ENCODE peak calls at places on chromosomes 12 and 14, in five cellular contexts. One of them, this sample, is unnamed.

GRCh38 chr14:72049462-72049861 is 117.2 kb downstream of the RGS6 start:
- DNase-seq in NCI-H1105: no peak
- DNase-seq in omental fat pad: no peak
- DNase-seq in T-helper 1 cell: no peak
- DNase-seq in glutamatergic neuron: no peak
- DNase-seq in this sample: no peak

GRCh38 chr12:122393822-122394221 is 28.6 kb downstream of the CLIP1 start:
- DNase-seq in omental fat pad: no peak
- DNase-seq in NCI-H1105: no peak
- DNase-seq in glutamatergic neuron: no peak
- DNase-seq in T-helper 1 cell: no peak
- DNase-seq in this sample: no peak

GRCh38 chr12:109880938-109881337 is 597 bp upstream of the GLTP start:
- DNase-seq in NCI-H1105: no peak
- DNase-seq in omental fat pad: no peak
- DNase-seq in glutamatergic neuron: no peak
- DNase-seq in T-helper 1 cell: no peak
- DNase-seq in this sample: no peak

GRCh38 chr14:103123128-103123633 is at the start of gene TNFAIP2:
- DNase-seq in NCI-H1105: no peak
- DNase-seq in glutamatergic neuron: no peak
- DNase-seq in omental fat pad: no peak
- DNase-seq in T-helper 1 cell: no peak
- DNase-seq in this sample: no peak

GRCh38 chr12:54721312-54721711 is 73.1 kb upstream of the DCD start:
- DNase-seq in T-helper 1 cell: no peak
- DNase-seq in glutamatergic neuron: no peak
- DNase-seq in NCI-H1105: no peak
- DNase-seq in omental fat pad: no peak
- DNase-seq in this sample: no peak

GRCh38 chr14:52020866-52021717 is 31.7 kb downstream of the RTRAF start:
- DNase-seq in omental fat pad: no peak
- DNase-seq in T-helper 1 cell: no peak
- DNase-seq in NCI-H1105: no peak
- DNase-seq in glutamatergic neuron: no peak
- DNase-seq in this sample: no peak

GRCh38 chr14:44970907-44971306 is 8.9 kb downstream of the TOGARAM1 start:
- DNase-seq in glutamatergic neuron: no peak
- DNase-seq in T-helper 1 cell: no peak
- DNase-seq in omental fat pad: no peak
- DNase-seq in NCI-H1105: no peak
- DNase-seq in this sample: no peak

GRCh38 chr12:109983432-109984142 is 12.6 kb downstream of the GIT2 start:
- DNase-seq in T-helper 1 cell: no peak
- DNase-seq in omental fat pad: no peak
- DNase-seq in glutamatergic neuron: no peak
- DNase-seq in NCI-H1105: no peak
- DNase-seq in this sample: no peak

GRCh38 chr12:124506145-124506831 is 61.1 kb downstream of the NCOR2 start:
- DNase-seq in glutamatergic neuron: peak
- DNase-seq in NCI-H1105: no peak
- DNase-seq in omental fat pad: peak
- DNase-seq in T-helper 1 cell: no peak
- DNase-seq in this sample: no peak

GRCh38 chr14:52356025-52356424 is 41.9 kb downstream of the PTGER2 start:
- DNase-seq in glutamatergic neuron: no peak
- DNase-seq in NCI-H1105: peak
- DNase-seq in omental fat pad: no peak
- DNase-seq in T-helper 1 cell: no peak
- DNase-seq in this sample: no peak

GRCh38 chr12:111426341-111427185 is 20.8 kb downstream of the SH2B3 start:
- DNase-seq in T-helper 1 cell: no peak
- DNase-seq in glutamatergic neuron: no peak
- DNase-seq in NCI-H1105: no peak
- DNase-seq in omental fat pad: no peak
- DNase-seq in this sample: no peak

GRCh38 chr12:105100207-105100985 is 7.1 kb upstream of the WASHC4 start:
- DNase-seq in glutamatergic neuron: no peak
- DNase-seq in NCI-H1105: no peak
- DNase-seq in T-helper 1 cell: no peak
- DNase-seq in omental fat pad: no peak
- DNase-seq in this sample: no peak

GRCh38 chr12:12336049-12336411 is 14.0 kb downstream of the MANSC1 start:
- DNase-seq in NCI-H1105: no peak
- DNase-seq in glutamatergic neuron: no peak
- DNase-seq in omental fat pad: no peak
- DNase-seq in T-helper 1 cell: no peak
- DNase-seq in this sample: no peak

GRCh38 chr12:67720383-67720856 is 71.9 kb downstream of the DYRK2 start:
- DNase-seq in glutamatergic neuron: no peak
- DNase-seq in omental fat pad: no peak
- DNase-seq in NCI-H1105: no peak
- DNase-seq in T-helper 1 cell: no peak
- DNase-seq in this sample: no peak

GRCh38 chr14:85197976-85198375 is 332.0 kb upstream of the FLRT2 start:
- DNase-seq in T-helper 1 cell: no peak
- DNase-seq in omental fat pad: no peak
- DNase-seq in glutamatergic neuron: no peak
- DNase-seq in NCI-H1105: no peak
- DNase-seq in this sample: no peak

GRCh38 chr14:33851366-33851765 is 99.5 kb downstream of the EGLN3 start:
- DNase-seq in glutamatergic neuron: peak
- DNase-seq in NCI-H1105: no peak
- DNase-seq in T-helper 1 cell: no peak
- DNase-seq in omental fat pad: no peak
- DNase-seq in this sample: no peak

GRCh38 chr14:38047518-38047917 is 160.2 kb upstream of the SSTR1 start:
- DNase-seq in glutamatergic neuron: no peak
- DNase-seq in NCI-H1105: no peak
- DNase-seq in T-helper 1 cell: no peak
- DNase-seq in omental fat pad: no peak
- DNase-seq in this sample: no peak

This sample was measured in memory B cell.